ENCODE peak calls at places on chromosomes 4 and X, in five cellular contexts. S is GM12878, P is stomach, T is breast epithelium, A is GM12891. R is an unnamed sample.

GRCh38 chrX:33065415-33065814 is 145.9 kb downstream of the DMD start:
- DNase-seq in S (no peak), P (no peak), T (no peak), A (no peak), R (no peak)

GRCh38 chr4:7186516-7187296 is 5.6 kb upstream of the SORCS2 start:
- DNase-seq in S (no peak), P (no peak), T (peak), A (no peak), R (no peak)

GRCh38 chr4:18945464-18945863 is 923.9 kb upstream of the LCORL start:
- DNase-seq in S (no peak), P (no peak), T (no peak), A (no peak), R (no peak)

GRCh38 chr4:123435246-123436113 is 38.9 kb downstream of the SPRY1 start:
- DNase-seq in S (no peak), P (no peak), T (no peak), A (no peak), R (no peak)

GRCh38 chr4:148649669-148650331 is 207.6 kb upstream of the NR3C2 start:
- DNase-seq in S (no peak), P (no peak), T (no peak), A (no peak), R (no peak)

GRCh38 chr4:39134674-39135073 is 47.7 kb upstream of the WDR19 start:
- DNase-seq in S (no peak), P (no peak), T (no peak), A (no peak), R (no peak)

GRCh38 chrX:134368140-134368539 is 91.8 kb upstream of the HPRT1 start:
- DNase-seq in S (no peak), P (no peak), T (no peak), A (no peak), R (no peak)

GRCh38 chrX:88991583-88992132 is 244.6 kb downstream of the CPXCR1 start:
- DNase-seq in S (no peak), P (no peak), T (no peak), A (no peak), R (no peak)

GRCh38 chr4:176150283-176150682 is 45.1 kb downstream of the SPATA4 start:
- DNase-seq in S (no peak), P (no peak), T (no peak), A (no peak), R (no peak)

GRCh38 chr4:79466621-79467020 is 58.6 kb upstream of the GK2 start:
- DNase-seq in S (no peak), P (no peak), T (no peak), A (no peak), R (no peak)

GRCh38 chr4:39820186-39820585 is 122.2 kb downstream of the UBE2K start:
- DNase-seq in S (no peak), P (no peak), T (no peak), A (no peak), R (no peak)

GRCh38 chrX:68571292-68572256 is 72.7 kb downstream of the YIPF6 start:
- DNase-seq in S (peak), P (no peak), T (no peak), A (no peak), R (no peak)

GRCh38 chr4:6402566-6403399 is 69.6 kb downstream of the PPP2R2C start:
- DNase-seq in S (no peak), P (no peak), T (no peak), A (no peak), R (no peak)

GRCh38 chr4:63492515-63492914 is 916.7 kb downstream of the TECRL start:
- DNase-seq in S (no peak), P (no peak), T (no peak), A (no peak), R (no peak)

GRCh38 chrX:150227873-150228272 is 135.2 kb upstream of the MAMLD1 start:
- DNase-seq in S (no peak), P (no peak), T (no peak), A (no peak), R (no peak)

GRCh38 chr4:176638992-176639391 is 153.7 kb downstream of the VEGFC start:
- DNase-seq in S (no peak), P (no peak), T (no peak), A (no peak), R (no peak)

GRCh38 chr4:100075486-100076270 is 114.6 kb downstream of the DDIT4L start:
- DNase-seq in S (no peak), P (no peak), T (no peak), A (no peak), R (no peak)

GRCh38 chr4:42519803-42520417 is 122.6 kb downstream of the SHISA3 start:
- DNase-seq in S (peak), P (peak), T (no peak), A (no peak), R (no peak)

GRCh38 chrX:23766650-23767551 is 16.1 kb upstream of the SAT1 start:
- DNase-seq in S (no peak), P (no peak), T (no peak), A (no peak), R (no peak)

GRCh38 chr4:121370729-121371325 is 10.0 kb downstream of the QRFPR start:
- DNase-seq in S (no peak), P (peak), T (no peak), A (no peak), R (no peak)

GRCh38 chrX:119880076-119880475 is 8.4 kb downstream of the NDUFA1 start:
- DNase-seq in S (no peak), P (no peak), T (no peak), A (no peak), R (no peak)

GRCh38 chrX:116272328-116272727 is 101.8 kb downstream of the AGTR2 start:
- DNase-seq in S (no peak), P (no peak), T (no peak), A (no peak), R (no peak)

GRCh38 chr4:118765399-118765798 is 70.5 kb downstream of the SEC24D start:
- DNase-seq in S (no peak), P (no peak), T (no peak), A (no peak), R (no peak)

GRCh38 chr4:168803727-168804126 is 206.3 kb downstream of the CBR4 start:
- DNase-seq in S (no peak), P (no peak), T (no peak), A (no peak), R (no peak)

GRCh38 chrX:132187451-132187850 is 31.8 kb downstream of the RAP2C start:
- DNase-seq in S (no peak), P (no peak), T (no peak), A (no peak), R (no peak)

GRCh38 chr4:109600431-109600830 is 40.4 kb downstream of the MCUB start:
- DNase-seq in S (no peak), P (no peak), T (no peak), A (no peak), R (no peak)

GRCh38 chr4:68342139-68342538 is 7.8 kb downstream of the YTHDC1 start:
- DNase-seq in S (no peak), P (no peak), T (no peak), A (no peak), R (no peak)

GRCh38 chr4:68346461-68346860 is 3.4 kb downstream of the YTHDC1 start:
- DNase-seq in S (no peak), P (no peak), T (no peak), A (no peak), R (no peak)

GRCh38 chr4:68347845-68348244 is 2.0 kb downstream of the YTHDC1 start:
- DNase-seq in S (no peak), P (no peak), T (no peak), A (no peak), R (no peak)

GRCh38 chr4:68344785-68345184 is 5.1 kb downstream of the YTHDC1 start:
- DNase-seq in S (no peak), P (no peak), T (no peak), A (no peak), R (no peak)

DNA sequence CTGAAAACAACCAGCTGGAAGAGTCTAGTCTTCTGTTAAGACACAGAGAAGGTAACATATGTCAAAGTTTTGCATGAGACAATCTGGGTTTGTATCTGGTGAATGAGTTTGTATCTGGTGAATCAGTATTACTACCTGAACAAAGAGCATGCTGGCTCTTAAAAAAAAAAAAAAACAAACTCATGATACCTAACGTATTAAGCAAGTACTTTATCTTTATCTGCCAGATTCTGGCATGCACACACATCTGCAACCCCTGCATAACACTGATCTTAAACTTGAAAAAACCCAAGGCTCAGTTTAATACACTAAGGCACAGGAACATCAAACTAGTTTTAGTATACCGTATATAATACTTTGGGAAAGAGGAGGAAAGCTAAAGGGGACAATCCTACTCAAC is 5.8 kb downstream of the YTHDC1 start:
- DNase-seq in S (no peak), P (no peak), T (no peak), A (no peak), R (no peak)
- TF ChIP-seq POLR2A in S (no peak), P (no peak), T (no peak), A (no peak), R (no peak)

DNA sequence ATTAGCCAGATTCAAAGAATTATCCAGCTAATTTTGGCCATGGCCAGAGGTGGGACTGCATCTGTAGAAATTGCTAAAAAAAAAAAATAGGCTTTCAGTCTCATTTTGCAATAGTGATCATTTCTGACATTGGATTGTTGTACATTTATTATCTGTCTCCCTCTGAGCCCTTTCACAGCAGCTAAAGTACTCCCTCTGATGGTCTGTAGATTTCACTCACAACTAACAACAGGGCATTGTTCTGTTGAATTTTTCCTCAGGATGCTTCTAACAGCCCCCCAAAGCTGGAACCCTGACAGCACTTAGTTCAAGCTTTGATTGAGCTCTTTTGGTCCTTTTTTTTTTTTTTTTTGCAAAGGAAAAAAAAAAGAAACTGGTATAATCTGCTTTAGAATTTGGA is 406.6 kb downstream of the SMARCA1 start:
- DNase-seq in S (no peak), P (no peak), T (no peak), A (no peak), R (no peak)
- TF ChIP-seq POLR2AphosphoS5 in S (no peak), P (no peak), T (no peak), A (no peak), R (no peak)

DNA sequence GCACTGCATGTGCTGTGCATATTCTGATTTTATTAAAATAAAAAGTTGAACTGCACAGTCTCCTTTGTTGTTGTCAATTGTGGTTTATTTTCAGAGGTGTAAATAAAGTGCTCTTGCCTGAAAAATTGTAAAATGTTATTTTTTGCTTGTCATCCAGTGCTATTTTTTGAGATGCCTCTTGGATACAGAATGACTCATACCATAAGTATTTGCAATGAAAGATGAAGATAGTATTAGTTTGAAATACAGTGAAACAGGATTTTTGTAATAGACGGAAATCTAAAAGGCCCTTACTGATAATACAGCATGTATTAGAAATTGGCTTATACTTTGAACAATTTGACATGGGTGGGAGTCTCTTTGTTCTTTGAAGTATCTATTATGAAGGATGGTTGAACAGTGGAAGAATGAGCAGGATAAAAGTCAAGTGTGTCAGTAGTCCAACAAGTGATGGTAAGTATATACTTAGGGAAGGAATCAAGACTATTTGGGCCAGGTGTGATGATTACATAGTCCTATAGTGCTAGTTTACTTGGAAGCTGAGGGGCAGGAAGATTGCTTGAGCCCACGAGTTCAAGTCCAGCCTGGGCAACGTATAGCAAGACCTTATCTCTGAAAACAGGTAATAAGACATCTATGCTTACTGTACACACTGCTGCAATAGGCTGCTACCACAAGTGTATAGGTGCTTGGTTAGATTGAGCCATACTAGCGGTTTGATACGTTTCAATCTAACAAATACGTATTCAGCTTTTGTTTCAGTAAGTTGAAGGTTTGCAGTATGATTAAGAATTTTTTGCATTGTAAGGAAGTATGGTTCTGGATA is 16.4 kb downstream of the DDX3X start:
- DNase-seq in S (no peak), P (no peak), T (no peak), A (no peak), R (no peak)
- TF ChIP-seq POLR2A in S (peak), P (no peak), T (no peak), A (peak), R (peak)

GRCh38 chr4:33150139-33150538 is 2430.0 kb downstream of the PCDH7 start:
- DNase-seq in S (no peak), P (no peak), T (no peak), A (no peak), R (no peak)
- TF ChIP-seq POLR2AphosphoS5 in S (no peak), P (no peak), T (no peak), A (no peak), R (no peak)

GRCh38 chr4:102343964-102344519 is 1.2 kb downstream of the SLC39A8 start:
- DNase-seq in S (peak), P (no peak), T (no peak), A (no peak), R (no peak)

GRCh38 chr4:102345795-102346100 is 466 bp upstream of the SLC39A8 start:
- DNase-seq in S (no peak), P (no peak), T (no peak), A (no peak), R (no peak)

GRCh38 chr4:102344520-102344954 is 745 bp downstream of the SLC39A8 start:
- DNase-seq in S (no peak), P (peak), T (peak), A (peak), R (peak)

GRCh38 chr4:102342404-102343074 is 2.7 kb downstream of the SLC39A8 start:
- DNase-seq in S (no peak), P (no peak), T (no peak), A (no peak), R (no peak)

GRCh38 chr4:102344955-102345794 is at the start of gene SLC39A8:
- DNase-seq in S (peak), P (peak), T (peak), A (peak), R (peak)
- TF ChIP-seq POLR2A in S (peak), P (no peak), T (peak), A (peak), R (peak)

DNA sequence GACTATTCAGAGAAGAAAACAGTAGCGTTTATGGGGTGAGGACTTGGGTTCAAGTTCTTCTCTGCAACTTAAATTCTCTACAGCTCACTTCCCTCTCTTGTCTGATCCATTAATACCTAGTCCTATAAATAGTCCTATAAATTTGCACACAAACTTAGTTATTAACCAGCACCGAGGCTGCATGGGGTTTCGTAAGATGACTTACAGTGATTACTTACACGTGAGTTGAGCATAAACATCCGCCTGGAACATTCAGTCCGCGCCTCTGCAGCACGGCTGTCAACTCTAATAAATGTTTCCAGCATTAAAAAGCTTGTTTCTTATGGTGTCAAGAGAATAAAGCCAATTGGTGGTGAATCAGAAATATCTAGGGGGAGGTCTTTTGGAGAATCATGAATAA is 103.0 kb upstream of the ENPP6 start:
- DNase-seq in S (no peak), P (no peak), T (no peak), A (no peak), R (no peak)
- TF ChIP-seq POLR2AphosphoS5 in S (no peak), P (peak), T (no peak), A (no peak), R (no peak)

GRCh38 chrX:10118530-10118929 is 38.2 kb upstream of the CLCN4 start:
- DNase-seq in S (no peak), P (no peak), T (no peak), A (no peak), R (no peak)

GRCh38 chrX:10117864-10118377 is 38.9 kb upstream of the CLCN4 start:
- DNase-seq in S (no peak), P (no peak), T (no peak), A (no peak), R (no peak)

GRCh38 chrX:10117301-10117700 is 39.5 kb upstream of the CLCN4 start:
- DNase-seq in S (no peak), P (no peak), T (no peak), A (no peak), R (no peak)

GRCh38 chrX:10120828-10121227 is 35.9 kb upstream of the CLCN4 start:
- DNase-seq in S (no peak), P (no peak), T (no peak), A (no peak), R (no peak)

GRCh38 chrX:10119399-10119990 is 37.3 kb upstream of the CLCN4 start:
- DNase-seq in S (peak), P (peak), T (peak), A (no peak), R (no peak)
- TF ChIP-seq POLR2A in S (no peak), P (no peak), T (no peak), A (no peak), R (no peak)

GRCh38 chr4:1721003-1721665 is at the start of the genes TACC3 and TMEM129:
- DNase-seq in S (peak), P (peak), T (peak), A (peak), R (peak)
- TF ChIP-seq POLR2AphosphoS5 in S (no peak), P (peak), T (peak), A (no peak), R (no peak)

GRCh38 chr4:186018756-186019155 is 50.2 kb upstream of the TLR3 start:
- DNase-seq in S (no peak), P (no peak), T (no peak), A (no peak), R (no peak)
- TF ChIP-seq POLR2A in S (no peak), P (no peak), T (no peak), A (no peak), R (no peak)

R was measured in GM12892.